ENCODE peak calls at places on chromosomes 7 and 10, in five cellular contexts. Q is tibial artery, J is astrocyte of the spinal cord, D is hepatocyte, M is heart left ventricle. W is an unnamed sample.

GRCh38 chr7:128863433-128863989 is 855 bp downstream of the ATP6V1F start:
- DNase-seq in Q (no peak), J (peak; percentile 69), D (peak; percentile 78), M (no peak), W (no peak)

GRCh38 chr10:77518910-77519274 is 118.7 kb downstream of the KCNMA1 start:
- DNase-seq in Q (no peak), J (no peak), D (no peak), M (no peak), W (no peak)

GRCh38 chr7:47852330-47853245 is 95.7 kb downstream of the PKD1L1 start:
- DNase-seq in Q (no peak), J (no peak), D (no peak), M (no peak), W (no peak)

GRCh38 chr10:10294801-10295515 is 722.7 kb upstream of the CELF2 start:
- DNase-seq in Q (no peak), J (no peak), D (no peak), M (no peak), W (peak; percentile 37)

GRCh38 chr7:138963675-138964074 is 17.5 kb downstream of the KIAA1549 start:
- DNase-seq in Q (no peak), J (no peak), D (no peak), M (no peak), W (no peak)

GRCh38 chr7:143069912-143070500 is 17.9 kb downstream of the OR6V1 start:
- DNase-seq in Q (no peak), J (no peak), D (no peak), M (no peak), W (no peak)

GRCh38 chr7:98909487-98909886 is 31.2 kb downstream of the TRRAP start:
- DNase-seq in Q (no peak), J (no peak), D (no peak), M (no peak), W (no peak)

GRCh38 chr7:151756076-151756731 is 120.7 kb downstream of the PRKAG2 start:
- DNase-seq in Q (no peak), J (no peak), D (no peak), M (no peak), W (no peak)

GRCh38 chr10:13100349-13101294 is 659 bp downstream of the OPTN start:
- DNase-seq in Q (peak; percentile 77), J (peak; percentile 35), D (peak; percentile 47), M (peak; percentile 47), W (no peak)

GRCh38 chr7:107207459-107207858 is 38.7 kb downstream of the HBP1 start:
- DNase-seq in Q (no peak), J (no peak), D (no peak), M (no peak), W (no peak)

GRCh38 chr10:132142396-132143161 is 44.2 kb upstream of the DPYSL4 start:
- DNase-seq in Q (peak; percentile 63), J (no peak), D (peak; percentile 73), M (peak; percentile 40), W (no peak)

GRCh38 chr7:116518971-116519370 is 5.9 kb upstream of the CAV1 start:
- DNase-seq in Q (no peak), J (no peak), D (no peak), M (no peak), W (no peak)

GRCh38 chr7:100684534-100685042 is 9.5 kb downstream of the GIGYF1 start:
- DNase-seq in Q (no peak), J (no peak), D (peak; percentile 5), M (no peak), W (no peak)

GRCh38 chr10:119595715-119596515 is 849 bp downstream of the TIAL1 start:
- DNase-seq in Q (peak; percentile 74), J (peak; percentile 34), D (peak; percentile 69), M (peak; percentile 61), W (no peak)

GRCh38 chr7:27191716-27192545 is 6.9 kb upstream of the HOXA11 start:
- DNase-seq in Q (peak; percentile 62), J (no peak), D (no peak), M (no peak), W (peak; percentile 74)

GRCh38 chr10:123149162-123149567 is 1.2 kb downstream of the HMX2 start:
- DNase-seq in Q (no peak), J (no peak), D (no peak), M (no peak), W (no peak)

GRCh38 chr7:149097088-149097487 is 6.6 kb upstream of the ZNF786 start:
- DNase-seq in Q (peak; percentile 13), J (no peak), D (no peak), M (no peak), W (no peak)

GRCh38 chr10:74728225-74728624 is 98.2 kb upstream of the KAT6B start:
- DNase-seq in Q (no peak), J (no peak), D (no peak), M (no peak), W (no peak)

GRCh38 chr7:135710417-135711138 is 17.4 kb downstream of the SLC13A4 start:
- DNase-seq in Q (no peak), J (no peak), D (peak; percentile 16), M (no peak), W (no peak)

GRCh38 chr7:90973146-90973545 is 291.1 kb upstream of the FZD1 start:
- DNase-seq in Q (no peak), J (no peak), D (no peak), M (no peak), W (no peak)

GRCh38 chr7:66877577-66878300 is 43.3 kb upstream of the TMEM248 start:
- DNase-seq in Q (no peak), J (peak; percentile 17), D (no peak), M (no peak), W (no peak)

GRCh38 chr10:99870051-99870730 is 87.8 kb downstream of the ABCC2 start:
- DNase-seq in Q (no peak), J (peak; percentile 38), D (no peak), M (no peak), W (no peak)

GRCh38 chr10:113450046-113450445 is 102.8 kb upstream of the HABP2 start:
- DNase-seq in Q (no peak), J (no peak), D (peak; percentile 18), M (no peak), W (no peak)

GRCh38 chr10:112913661-112914287 is 36.3 kb upstream of the TCF7L2 start:
- DNase-seq in Q (no peak), J (no peak), D (no peak), M (no peak), W (no peak)

GRCh38 chr10:132299381-132300336 is 8.1 kb downstream of the STK32C start:
- DNase-seq in Q (peak; percentile 44), J (no peak), D (no peak), M (no peak), W (no peak)

GRCh38 chr10:23060918-23061317 is 34.5 kb upstream of the MSRB2 start:
- DNase-seq in Q (no peak), J (no peak), D (no peak), M (no peak), W (no peak)

GRCh38 chr10:10798543-10799192 is 219.0 kb upstream of the CELF2 start:
- DNase-seq in Q (no peak), J (no peak), D (no peak), M (no peak), W (no peak)

GRCh38 chr10:118531105-118531851 is 64.2 kb downstream of the PRLHR start:
- DNase-seq in Q (no peak), J (no peak), D (no peak), M (no peak), W (no peak)

GRCh38 chr7:98077762-98078161 is 28.9 kb upstream of the LMTK2 start:
- DNase-seq in Q (peak; percentile 5), J (no peak), D (no peak), M (no peak), W (no peak)

GRCh38 chr10:60098676-60099601 is 192.6 kb upstream of the CCDC6 start:
- DNase-seq in Q (no peak), J (no peak), D (no peak), M (no peak), W (no peak)

GRCh38 chr7:43700059-43700501 is 29.2 kb downstream of the COA1 start:
- DNase-seq in Q (no peak), J (peak; percentile 82), D (peak; percentile 63), M (no peak), W (no peak)

GRCh38 chr10:57338823-57339558 is 928.7 kb downstream of the IPMK start:
- DNase-seq in Q (no peak), J (peak; percentile 56), D (peak; percentile 57), M (no peak), W (no peak)

GRCh38 chr10:58385784-58386112 is 538 bp downstream of the TFAM start:
- DNase-seq in Q (no peak), J (peak; percentile 27), D (peak; percentile 65), M (no peak), W (no peak)

GRCh38 chr7:123612024-123612423 is 10.4 kb downstream of the ASB15 start:
- DNase-seq in Q (no peak), J (no peak), D (peak; percentile 22), M (no peak), W (no peak)
- H3K4me3 ChIP-seq in Q (no peak overlapping the region), J (no peak overlapping the region), D (no peak overlapping the region), M (no peak overlapping the region), W (no peak overlapping the region)

GRCh38 chr7:155456772-155457543 is 971 bp upstream of the EN2 start:
- DNase-seq in Q (no peak), J (peak; percentile 52), D (peak; percentile 82), M (peak; percentile 60), W (peak; percentile 43)
- H3K4me3 ChIP-seq in Q (peak overlapping the region; percentile 45), J (peak overlapping the region; percentile 32), D (peak overlapping the region; percentile 75), M (peak overlapping the region; percentile 44), W (peak overlapping the region; percentile 21)

DNA sequence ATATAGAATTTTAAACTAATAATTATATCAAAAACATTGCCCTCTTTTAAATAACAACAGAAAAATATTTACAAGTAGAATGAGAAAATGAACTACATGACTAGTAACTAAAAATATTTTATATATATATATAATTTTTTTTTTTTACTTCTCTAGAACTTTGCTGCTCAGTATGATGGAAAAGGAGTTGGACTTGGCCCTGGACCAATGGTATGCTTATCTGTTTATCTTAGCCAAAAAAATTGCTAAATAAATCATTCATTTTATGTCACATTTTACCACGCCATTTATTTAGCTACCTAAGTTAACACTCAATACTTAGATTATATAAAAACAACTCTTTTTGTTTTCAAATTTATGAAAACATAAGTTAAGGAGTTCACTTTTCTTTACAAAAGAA is 6.7 kb downstream of the COL1A2 start:
- DNase-seq in Q (no peak), J (peak; percentile 2), D (no peak), M (no peak), W (no peak)
- H3K4me3 ChIP-seq in Q (peak overlapping the region; percentile 76), J (peak overlapping the region; percentile 61), D (no peak overlapping the region), M (no peak overlapping the region), W (no peak overlapping the region)

GRCh38 chr7:29145553-29146081 is 720 bp downstream of the CPVL start:
- DNase-seq in Q (no peak), J (no peak), D (no peak), M (no peak), W (no peak)

GRCh38 chr7:29141981-29142380 is 4.4 kb downstream of the CPVL start:
- DNase-seq in Q (no peak), J (no peak), D (no peak), M (no peak), W (no peak)

GRCh38 chr7:29146082-29146706 is at the start of gene CPVL:
- DNase-seq in Q (peak; percentile 78), J (no peak), D (peak; percentile 54), M (peak; percentile 76), W (no peak)

GRCh38 chr7:29140873-29141468 is 5.4 kb downstream of the CPVL start:
- DNase-seq in Q (no peak), J (no peak), D (no peak), M (no peak), W (no peak)

GRCh38 chr7:29143698-29144203 is 2.6 kb downstream of the CPVL start:
- DNase-seq in Q (no peak), J (no peak), D (no peak), M (no peak), W (no peak)
- H3K4me3 ChIP-seq in Q (no peak overlapping the region), J (no peak overlapping the region), D (no peak overlapping the region), M (no peak overlapping the region), W (no peak overlapping the region)

W was measured in RWPE2.